ENCODE peak calls at places on chromosomes 5 and 9, in seven cellular contexts. I, F, M, Q, K, O and P are unnamed samples.

GRCh38 chr5:153542536-153542935 is 52.1 kb downstream of the GRIA1 start:
- ATAC-seq in I (no peak), F (no peak), M (no peak), Q (no peak), K (no peak), O (no peak), P (no peak)

GRCh38 chr9:130846487-130847305 is 11.6 kb downstream of the ABL1 start:
- ATAC-seq in I (peak; percentile 40), F (peak; percentile 40), M (peak; percentile 66), Q (peak; percentile 40), K (peak; percentile 64), O (peak; percentile 46), P (no peak)

GRCh38 chr5:112647428-112647827 is 90.3 kb upstream of the APC start:
- ATAC-seq in I (no peak), F (no peak), M (no peak), Q (no peak), K (no peak), O (peak; percentile 55), P (no peak)

GRCh38 chr5:45288746-45289145 is 407.4 kb downstream of the HCN1 start:
- ATAC-seq in I (no peak), F (no peak), M (no peak), Q (no peak), K (no peak), O (no peak), P (no peak)

GRCh38 chr5:28165116-28165515 is 1126.7 kb upstream of the CDH9 start:
- ATAC-seq in I (no peak), F (no peak), M (no peak), Q (no peak), K (no peak), O (no peak), P (no peak)

GRCh38 chr5:18967637-18968036 is 1020.4 kb downstream of the CDH18 start:
- ATAC-seq in I (no peak), F (no peak), M (no peak), Q (no peak), K (no peak), O (no peak), P (no peak)

GRCh38 chr5:32760091-32760509 is 49.0 kb downstream of the NPR3 start:
- ATAC-seq in I (no peak), F (no peak), M (peak; percentile 61), Q (no peak), K (no peak), O (no peak), P (no peak)

GRCh38 chr5:21071986-21072385 is 1084.0 kb upstream of the CDH18 start:
- ATAC-seq in I (no peak), F (no peak), M (no peak), Q (no peak), K (no peak), O (no peak), P (no peak)

GRCh38 chr5:73908440-73908839 is 282.4 kb downstream of the ARHGEF28 start:
- ATAC-seq in I (no peak), F (no peak), M (no peak), Q (no peak), K (no peak), O (no peak), P (no peak)

GRCh38 chr9:104503963-104504362 is at the start of gene OR13F1:
- ATAC-seq in I (no peak), F (no peak), M (no peak), Q (no peak), K (no peak), O (no peak), P (no peak)

GRCh38 chr9:96661711-96662110 is 6.6 kb upstream of the PRXL2C start:
- ATAC-seq in I (no peak), F (no peak), M (no peak), Q (no peak), K (no peak), O (peak; percentile 90), P (no peak)

GRCh38 chr5:53604309-53604708 is 43.9 kb downstream of the NDUFS4 start:
- ATAC-seq in I (no peak), F (no peak), M (no peak), Q (no peak), K (no peak), O (no peak), P (no peak)

GRCh38 chr5:53923969-53924876 is 363.8 kb downstream of the NDUFS4 start:
- ATAC-seq in I (no peak), F (no peak), M (no peak), Q (no peak), K (no peak), O (no peak), P (no peak)

GRCh38 chr5:54194326-54194725 is 116.0 kb downstream of the ARL15 start:
- ATAC-seq in I (no peak), F (peak; percentile 43), M (no peak), Q (peak; percentile 60), K (no peak), O (no peak), P (no peak)

GRCh38 chr9:29160763-29161353 is 1587.6 kb upstream of the C9orf72 start:
- ATAC-seq in I (no peak), F (no peak), M (no peak), Q (no peak), K (no peak), O (no peak), P (no peak)

GRCh38 chr5:104186100-104186499 is 623.5 kb upstream of the NUDT12 start:
- ATAC-seq in I (peak; percentile 93), F (peak; percentile 65), M (no peak), Q (no peak), K (peak; percentile 14), O (peak; percentile 74), P (no peak)

GRCh38 chr9:8804618-8805017 is 1005.0 kb upstream of the DMAC1 start:
- ATAC-seq in I (no peak), F (no peak), M (no peak), Q (no peak), K (no peak), O (no peak), P (no peak)

GRCh38 chr9:5582835-5583195 is 46.1 kb upstream of the RIC1 start:
- ATAC-seq in I (peak; percentile 64), F (peak; percentile 80), M (peak; percentile 84), Q (peak; percentile 73), K (peak; percentile 81), O (no peak), P (peak; percentile 89)

GRCh38 chr5:101605700-101606099 is 690.4 kb downstream of the SLCO4C1 start:
- ATAC-seq in I (no peak), F (no peak), M (no peak), Q (no peak), K (no peak), O (no peak), P (peak; percentile 40)

GRCh38 chr9:121721770-121722169 is 70.3 kb downstream of the DAB2IP start:
- ATAC-seq in I (no peak), F (peak; percentile 18), M (no peak), Q (no peak), K (no peak), O (peak; percentile 25), P (no peak)

GRCh38 chr5:43000198-43000840 is 39.8 kb downstream of the ANXA2R start:
- ATAC-seq in I (peak; percentile 40), F (peak; percentile 18), M (peak; percentile 88), Q (peak; percentile 22), K (peak; percentile 54), O (peak; percentile 64), P (no peak)

GRCh38 chr5:112338681-112339337 is 80.3 kb downstream of the EPB41L4A start:
- ATAC-seq in I (peak; percentile 96), F (peak; percentile 93), M (peak; percentile 92), Q (peak; percentile 87), K (peak; percentile 63), O (peak; percentile 65), P (no peak)

GRCh38 chr9:135776893-135777622 is 75.1 kb downstream of the KCNT1 start:
- ATAC-seq in I (no peak), F (no peak), M (no peak), Q (no peak), K (no peak), O (no peak), P (no peak)

GRCh38 chr5:95835682-95836405 is 13.3 kb upstream of the GLRX start:
- ATAC-seq in I (peak; percentile 5), F (peak; percentile 18), M (peak; percentile 23), Q (peak; percentile 18), K (peak; percentile 24), O (peak; percentile 5), P (no peak)